ENCODE peak calls at places on chromosomes 7 and 10, in five cellular contexts. One of them, this sample, is unnamed.

GRCh38 chr10:96138102-96138501 is 8.0 kb downstream of the ZNF518A start:
- DNase-seq in HepG2: no peak
- DNase-seq in NB4: no peak
- DNase-seq in right atrium auricular region: no peak
- DNase-seq in adrenal gland: no peak
- DNase-seq in this sample: no peak

GRCh38 chr7:130276796-130277762 is 10.4 kb downstream of the CPA2 start:
- DNase-seq in HepG2: no peak
- DNase-seq in NB4: no peak
- DNase-seq in right atrium auricular region: no peak
- DNase-seq in adrenal gland: no peak
- DNase-seq in this sample: no peak

GRCh38 chr7:99429756-99430155 is 8.8 kb downstream of the PTCD1 start:
- DNase-seq in HepG2: no peak
- DNase-seq in NB4: no peak
- DNase-seq in right atrium auricular region: no peak
- DNase-seq in adrenal gland: no peak
- DNase-seq in this sample: no peak

GRCh38 chr7:54678763-54679396 is 80.1 kb downstream of the SEC61G start:
- DNase-seq in HepG2: no peak
- DNase-seq in NB4: no peak
- DNase-seq in right atrium auricular region: no peak
- DNase-seq in adrenal gland: no peak
- DNase-seq in this sample: no peak

GRCh38 chr7:29764227-29764626 is 42.1 kb upstream of the WIPF3 start:
- DNase-seq in HepG2: no peak
- DNase-seq in NB4: no peak
- DNase-seq in right atrium auricular region: no peak
- DNase-seq in adrenal gland: no peak
- DNase-seq in this sample: no peak

GRCh38 chr7:101237206-101238067 is at the start of gene CLDN15:
- DNase-seq in HepG2: peak
- DNase-seq in NB4: no peak
- DNase-seq in right atrium auricular region: peak
- DNase-seq in adrenal gland: no peak
- DNase-seq in this sample: peak

GRCh38 chr7:69218634-69219033 is 379.6 kb upstream of the AUTS2 start:
- DNase-seq in HepG2: no peak
- DNase-seq in NB4: no peak
- DNase-seq in right atrium auricular region: no peak
- DNase-seq in adrenal gland: no peak
- DNase-seq in this sample: no peak

GRCh38 chr7:102287082-102287464 is 405 bp downstream of the SH2B2 start:
- DNase-seq in HepG2: no peak
- DNase-seq in NB4: no peak
- DNase-seq in right atrium auricular region: no peak
- DNase-seq in adrenal gland: no peak
- DNase-seq in this sample: peak

GRCh38 chr7:51132661-51133060 is 183.9 kb downstream of the COBL start:
- DNase-seq in HepG2: no peak
- DNase-seq in NB4: no peak
- DNase-seq in right atrium auricular region: no peak
- DNase-seq in adrenal gland: no peak
- DNase-seq in this sample: no peak

GRCh38 chr7:25820432-25821040 is 331.5 kb upstream of the NFE2L3 start:
- DNase-seq in HepG2: no peak
- DNase-seq in NB4: peak
- DNase-seq in right atrium auricular region: no peak
- DNase-seq in adrenal gland: peak
- DNase-seq in this sample: no peak

GRCh38 chr10:71771821-71772617 is 1.3 kb downstream of the VSIR start:
- DNase-seq in HepG2: no peak
- DNase-seq in NB4: peak
- DNase-seq in right atrium auricular region: peak
- DNase-seq in adrenal gland: peak
- DNase-seq in this sample: peak

GRCh38 chr7:47361746-47362215 is 220.1 kb downstream of the TNS3 start:
- DNase-seq in HepG2: no peak
- DNase-seq in NB4: no peak
- DNase-seq in right atrium auricular region: no peak
- DNase-seq in adrenal gland: no peak
- DNase-seq in this sample: no peak

GRCh38 chr10:26970667-26971066 is 109.9 kb upstream of the ABI1 start:
- DNase-seq in HepG2: no peak
- DNase-seq in NB4: no peak
- DNase-seq in right atrium auricular region: no peak
- DNase-seq in adrenal gland: no peak
- DNase-seq in this sample: no peak

GRCh38 chr7:30800785-30801252 is 29.6 kb downstream of the MINDY4 start:
- DNase-seq in HepG2: peak
- DNase-seq in NB4: peak
- DNase-seq in right atrium auricular region: peak
- DNase-seq in adrenal gland: peak
- DNase-seq in this sample: peak

GRCh38 chr7:11130012-11130411 is 156.3 kb downstream of the PHF14 start:
- DNase-seq in HepG2: no peak
- DNase-seq in NB4: no peak
- DNase-seq in right atrium auricular region: no peak
- DNase-seq in adrenal gland: no peak
- DNase-seq in this sample: no peak

GRCh38 chr7:148501707-148502139 is 88.8 kb upstream of the C7orf33 start:
- DNase-seq in HepG2: no peak
- DNase-seq in NB4: no peak
- DNase-seq in right atrium auricular region: no peak
- DNase-seq in adrenal gland: no peak
- DNase-seq in this sample: no peak

GRCh38 chr10:118332948-118333710 is 9.0 kb downstream of the FAM204A start:
- DNase-seq in HepG2: peak
- DNase-seq in NB4: no peak
- DNase-seq in right atrium auricular region: no peak
- DNase-seq in adrenal gland: no peak
- DNase-seq in this sample: no peak

GRCh38 chr7:47568569-47568968 is 13.3 kb downstream of the TNS3 start:
- DNase-seq in HepG2: no peak
- DNase-seq in NB4: no peak
- DNase-seq in right atrium auricular region: no peak
- DNase-seq in adrenal gland: peak
- DNase-seq in this sample: no peak

GRCh38 chr10:130337696-130338587 is 201.8 kb downstream of the GLRX3 start:
- DNase-seq in HepG2: no peak
- DNase-seq in NB4: no peak
- DNase-seq in right atrium auricular region: peak
- DNase-seq in adrenal gland: no peak
- DNase-seq in this sample: no peak

GRCh38 chr7:57370066-57370738 is 79.8 kb upstream of the ZNF716 start:
- DNase-seq in HepG2: no peak
- DNase-seq in NB4: no peak
- DNase-seq in right atrium auricular region: no peak
- DNase-seq in adrenal gland: no peak
- DNase-seq in this sample: no peak

GRCh38 chr10:132368881-132369635 is 27.9 kb upstream of the PWWP2B start:
- DNase-seq in HepG2: no peak
- DNase-seq in NB4: peak
- DNase-seq in right atrium auricular region: no peak
- DNase-seq in adrenal gland: no peak
- DNase-seq in this sample: no peak

GRCh38 chr7:152615052-152615741 is 60.7 kb downstream of the XRCC2 start:
- DNase-seq in HepG2: peak
- DNase-seq in NB4: no peak
- DNase-seq in right atrium auricular region: no peak
- DNase-seq in adrenal gland: no peak
- DNase-seq in this sample: no peak

GRCh38 chr10:109966961-109967738 is 40.6 kb upstream of the ADD3 start:
- DNase-seq in HepG2: peak
- DNase-seq in NB4: no peak
- DNase-seq in right atrium auricular region: no peak
- DNase-seq in adrenal gland: peak
- DNase-seq in this sample: peak

GRCh38 chr10:18271481-18271880 is 131.3 kb downstream of the CACNB2 start:
- DNase-seq in HepG2: no peak
- DNase-seq in NB4: no peak
- DNase-seq in right atrium auricular region: no peak
- DNase-seq in adrenal gland: no peak
- DNase-seq in this sample: no peak

GRCh38 chr10:44308935-44309334 is 76.0 kb downstream of the CXCL12 start:
- DNase-seq in HepG2: no peak
- DNase-seq in NB4: no peak
- DNase-seq in right atrium auricular region: no peak
- DNase-seq in adrenal gland: no peak
- DNase-seq in this sample: no peak

GRCh38 chr10:44309939-44310761 is 74.7 kb downstream of the CXCL12 start:
- DNase-seq in HepG2: no peak
- DNase-seq in NB4: no peak
- DNase-seq in right atrium auricular region: no peak
- DNase-seq in adrenal gland: no peak
- DNase-seq in this sample: no peak

GRCh38 chr10:44311563-44311905 is 73.4 kb downstream of the CXCL12 start:
- DNase-seq in HepG2: no peak
- DNase-seq in NB4: no peak
- DNase-seq in right atrium auricular region: no peak
- DNase-seq in adrenal gland: no peak
- DNase-seq in this sample: no peak

GRCh38 chr10:44312401-44312800 is 72.5 kb downstream of the CXCL12 start:
- DNase-seq in HepG2: no peak
- DNase-seq in NB4: no peak
- DNase-seq in right atrium auricular region: no peak
- DNase-seq in adrenal gland: no peak
- DNase-seq in this sample: no peak

DNA sequence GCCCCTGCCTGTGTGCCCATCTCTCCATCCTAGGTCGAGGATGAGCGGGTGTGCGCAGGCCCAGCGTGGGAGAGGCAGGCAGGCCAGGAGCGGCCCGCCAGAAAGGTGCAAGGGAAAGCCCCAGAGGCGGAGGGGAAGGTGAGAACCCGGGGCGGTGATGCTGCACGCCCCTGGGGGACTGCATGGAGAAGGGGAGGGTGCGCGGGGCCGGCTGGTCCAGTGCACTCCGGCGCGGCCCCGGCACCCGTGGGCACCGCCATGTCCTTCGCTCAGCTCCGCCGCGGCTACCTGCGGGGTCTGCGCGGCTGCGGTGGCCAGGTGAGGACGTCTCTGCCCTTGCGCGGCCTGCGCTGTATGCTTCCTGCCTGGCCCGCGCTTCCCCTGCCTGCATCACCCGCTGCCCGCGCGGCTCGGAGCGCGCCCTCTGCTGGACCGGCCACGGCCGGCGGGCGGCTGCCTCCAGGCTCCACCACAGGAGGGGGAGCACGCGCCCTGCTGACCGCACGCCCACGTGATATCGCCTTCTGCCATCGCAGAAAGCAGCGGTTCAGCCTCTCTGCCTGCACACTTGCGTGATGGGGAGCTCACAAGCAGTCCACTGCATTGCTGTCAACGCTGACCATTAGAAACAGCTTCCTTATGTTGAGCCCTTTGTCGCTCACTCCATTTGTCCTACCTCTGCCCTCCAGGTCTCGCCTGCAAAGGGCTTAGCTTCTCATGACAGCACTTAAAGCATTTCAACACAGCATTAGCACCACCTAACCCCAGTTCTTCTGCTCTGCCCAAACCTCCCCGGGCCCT is 73.9 kb downstream of the CXCL12 start:
- DNase-seq in HepG2: no peak
- DNase-seq in NB4: peak
- DNase-seq in right atrium auricular region: peak
- DNase-seq in adrenal gland: peak
- DNase-seq in this sample: peak
- H3K4me3 ChIP-seq in HepG2: no peak
- H3K4me3 ChIP-seq in NB4: no peak
- H3K4me3 ChIP-seq in right atrium auricular region: no peak
- H3K4me3 ChIP-seq in adrenal gland: no peak
- H3K4me3 ChIP-seq in this sample: peak

GRCh38 chr7:140360697-140361229 is 37.6 kb downstream of the SLC37A3 start:
- DNase-seq in HepG2: no peak
- DNase-seq in NB4: peak
- DNase-seq in right atrium auricular region: no peak
- DNase-seq in adrenal gland: no peak
- DNase-seq in this sample: no peak

GRCh38 chr7:140369294-140369693 is 29.0 kb downstream of the SLC37A3 start:
- DNase-seq in HepG2: no peak
- DNase-seq in NB4: no peak
- DNase-seq in right atrium auricular region: no peak
- DNase-seq in adrenal gland: no peak
- DNase-seq in this sample: no peak

GRCh38 chr7:140367528-140367927 is 30.8 kb downstream of the SLC37A3 start:
- DNase-seq in HepG2: no peak
- DNase-seq in NB4: no peak
- DNase-seq in right atrium auricular region: no peak
- DNase-seq in adrenal gland: no peak
- DNase-seq in this sample: no peak

GRCh38 chr7:140364819-140365218 is 33.5 kb downstream of the SLC37A3 start:
- DNase-seq in HepG2: no peak
- DNase-seq in NB4: no peak
- DNase-seq in right atrium auricular region: no peak
- DNase-seq in adrenal gland: no peak
- DNase-seq in this sample: no peak
- H3K4me3 ChIP-seq in HepG2: no peak
- H3K4me3 ChIP-seq in NB4: no peak
- H3K4me3 ChIP-seq in right atrium auricular region: no peak
- H3K4me3 ChIP-seq in adrenal gland: no peak
- H3K4me3 ChIP-seq in this sample: no peak

DNA sequence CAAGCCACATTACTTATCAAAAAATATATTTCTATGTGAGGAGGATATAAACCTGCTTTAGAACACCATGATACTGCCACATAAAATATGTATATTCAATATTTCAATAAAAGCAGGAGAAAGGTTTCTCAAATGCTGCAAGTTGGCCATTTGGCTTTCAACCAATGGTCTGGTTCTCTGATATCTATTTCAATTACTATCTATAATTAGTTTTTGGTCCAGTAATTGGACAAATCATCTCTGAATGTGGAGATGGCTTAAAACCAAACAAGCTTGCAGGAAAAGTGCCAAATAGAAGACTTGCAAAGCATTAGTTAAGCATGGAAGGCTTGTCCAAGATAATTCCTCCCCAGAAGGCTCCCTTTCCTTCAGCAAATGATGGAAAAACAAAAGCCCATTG is 140.1 kb downstream of the CPEB3 start:
- DNase-seq in HepG2: no peak
- DNase-seq in NB4: no peak
- DNase-seq in right atrium auricular region: no peak
- DNase-seq in adrenal gland: no peak
- DNase-seq in this sample: no peak
- H3K4me3 ChIP-seq in HepG2: no peak
- H3K4me3 ChIP-seq in NB4: no peak
- H3K4me3 ChIP-seq in right atrium auricular region: no peak
- H3K4me3 ChIP-seq in adrenal gland: no peak
- H3K4me3 ChIP-seq in this sample: no peak

DNA sequence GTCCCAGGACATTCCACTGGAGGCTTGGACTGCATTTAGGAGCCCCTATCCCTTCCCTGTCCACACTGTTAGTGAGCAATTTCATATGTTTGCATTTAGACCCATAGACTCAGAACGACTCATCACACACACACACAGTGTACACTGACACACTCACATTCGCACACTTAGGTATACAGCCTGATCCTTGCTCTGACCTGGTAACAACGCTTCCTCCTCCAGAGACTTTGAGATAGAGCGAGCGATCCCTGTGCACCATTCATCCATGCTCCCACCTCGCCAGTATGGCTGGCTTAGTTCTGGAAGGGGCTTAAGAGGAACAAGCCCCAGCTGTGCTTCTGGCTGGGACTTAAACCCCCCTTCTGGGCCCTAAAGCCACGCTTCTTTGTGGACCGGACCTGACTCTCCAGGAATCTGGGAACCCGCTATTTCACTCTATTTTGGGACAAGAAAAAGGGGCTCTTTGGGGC is 905 bp upstream of the HOXA13 start:
- DNase-seq in HepG2: no peak
- DNase-seq in NB4: peak
- DNase-seq in right atrium auricular region: no peak
- DNase-seq in adrenal gland: no peak
- DNase-seq in this sample: no peak
- H3K4me3 ChIP-seq in HepG2: peak
- H3K4me3 ChIP-seq in NB4: peak
- H3K4me3 ChIP-seq in right atrium auricular region: no peak
- H3K4me3 ChIP-seq in adrenal gland: no peak
- H3K4me3 ChIP-seq in this sample: peak

This sample was measured in ovary.